ENCODE peak calls at places on chromosomes 16 and 17, in four cellular contexts. W is uterus, R is transverse colon, M is PC-3. J is an unnamed sample.
A peak's percentile ranks its signal among the peaks of the same experiment; 100 is the strongest.

GRCh38 chr17:7468814-7469438 is 10.5 kb downstream of the ZBTB4 start:
- DNase-seq in W (peak; percentile 32), R (no peak), M (no peak), J (no peak)

GRCh38 chr17:51739245-51739886 is 419.1 kb downstream of the CA10 start:
- DNase-seq in W (no peak), R (no peak), M (peak; percentile 28), J (no peak)

GRCh38 chr17:65102788-65103187 is 34.4 kb upstream of the RGS9 start:
- DNase-seq in W (no peak), R (no peak), M (peak; percentile 54), J (no peak)

GRCh38 chr17:48543854-48544355 is 1.0 kb downstream of the HOXB2 start:
- DNase-seq in W (no peak), R (no peak), M (no peak), J (no peak)

GRCh38 chr17:56939869-56940484 is 20.9 kb downstream of the COIL start:
- DNase-seq in W (no peak), R (no peak), M (peak; percentile 93), J (no peak)

GRCh38 chr17:35790826-35791225 is 4.6 kb downstream of the MMP28 start:
- DNase-seq in W (no peak), R (no peak), M (peak; percentile 37), J (peak; percentile 32)

GRCh38 chr17:58344791-58345157 is 7.2 kb downstream of the SUPT4H1 start:
- DNase-seq in W (no peak), R (no peak), M (no peak), J (no peak)

GRCh38 chr17:37516131-37516561 is 26.5 kb downstream of the DUSP14 start:
- DNase-seq in W (no peak), R (no peak), M (no peak), J (no peak)

GRCh38 chr17:82948081-82948511 is 108.3 kb upstream of the ZNF750 start:
- DNase-seq in W (peak; percentile 7), R (peak; percentile 6), M (no peak), J (peak; percentile 16)

GRCh38 chr17:82944990-82945389 is 105.2 kb upstream of the ZNF750 start:
- DNase-seq in W (no peak), R (no peak), M (no peak), J (no peak)

GRCh38 chr17:82947051-82947991 is 107.5 kb upstream of the ZNF750 start:
- DNase-seq in W (peak; percentile 6), R (no peak), M (no peak), J (peak; percentile 27)

GRCh38 chr17:82943751-82944150 is 103.9 kb upstream of the ZNF750 start:
- DNase-seq in W (no peak), R (no peak), M (no peak), J (no peak)

GRCh38 chr17:82946081-82946480 is 106.3 kb upstream of the ZNF750 start:
- DNase-seq in W (no peak), R (no peak), M (no peak), J (no peak)
- H3K9me3 ChIP-seq in W (no peaks in the 10 kb centered on the region), R (peaks cover 16% of the 10 kb centered on the region), M (no peaks in the 10 kb centered on the region), J (peaks cover 29% of the 10 kb centered on the region)

GRCh38 chr16:85402910-85403692 is 210.0 kb upstream of the GSE1 start:
- DNase-seq in W (peak; percentile 31), R (no peak), M (no peak), J (peak; percentile 5)
- TF ChIP-seq CTCF in W (no peak), R (no peak), M (no peak), J (no peak)

DNA sequence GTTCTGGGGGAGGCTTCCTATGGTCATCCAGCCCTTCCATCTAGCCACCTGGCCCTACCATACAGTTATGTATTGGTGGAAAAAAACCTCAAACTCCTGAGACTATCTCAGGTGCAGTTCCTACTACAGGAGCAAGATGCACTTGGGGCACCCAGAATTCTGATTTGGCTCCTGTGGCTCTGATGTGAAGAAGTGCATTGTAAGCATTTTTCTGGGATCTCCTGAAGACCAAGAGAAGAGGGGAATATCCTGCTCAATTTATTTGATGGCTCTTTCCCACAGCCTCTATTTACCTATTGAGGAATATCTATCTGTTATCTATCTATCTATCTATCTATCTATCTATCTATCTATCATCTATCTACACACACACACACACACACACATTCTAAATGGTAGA is 1981.5 kb downstream of the TP53TG3F start:
- DNase-seq in W (no peak), R (no peak), M (no peak), J (no peak)
- H3K9me3 ChIP-seq in W (no peaks in the 10 kb centered on the region), R (no peaks in the 10 kb centered on the region), M (peaks cover 15% of the 10 kb centered on the region), J (peaks cover 66% of the 10 kb centered on the region)

GRCh38 chr16:56824804-56825203 is 40.2 kb upstream of the SLC12A3 start:
- DNase-seq in W (no peak), R (no peak), M (no peak), J (no peak)

GRCh38 chr16:56825821-56826220 is 39.2 kb upstream of the SLC12A3 start:
- DNase-seq in W (no peak), R (no peak), M (no peak), J (no peak)

GRCh38 chr16:56822966-56823739 is 41.9 kb upstream of the SLC12A3 start:
- DNase-seq in W (no peak), R (no peak), M (no peak), J (no peak)

GRCh38 chr16:56828641-56829040 is 36.4 kb upstream of the SLC12A3 start:
- DNase-seq in W (no peak), R (no peak), M (no peak), J (no peak)

GRCh38 chr16:56824335-56824734 is 40.7 kb upstream of the SLC12A3 start:
- DNase-seq in W (no peak), R (peak; percentile 69), M (no peak), J (peak; percentile 58)
- TF ChIP-seq CTCF in W (no peak), R (no peak), M (no peak), J (no peak)

GRCh38 chr17:54021418-54021817 is 198.7 kb downstream of the KIF2B start:
- DNase-seq in W (no peak), R (no peak), M (no peak), J (no peak)
- H3K9me3 ChIP-seq in W (no peaks in the 10 kb centered on the region), R (no peaks in the 10 kb centered on the region), M (peaks cover 49% of the 10 kb centered on the region), J (peaks cover 22% of the 10 kb centered on the region)

DNA sequence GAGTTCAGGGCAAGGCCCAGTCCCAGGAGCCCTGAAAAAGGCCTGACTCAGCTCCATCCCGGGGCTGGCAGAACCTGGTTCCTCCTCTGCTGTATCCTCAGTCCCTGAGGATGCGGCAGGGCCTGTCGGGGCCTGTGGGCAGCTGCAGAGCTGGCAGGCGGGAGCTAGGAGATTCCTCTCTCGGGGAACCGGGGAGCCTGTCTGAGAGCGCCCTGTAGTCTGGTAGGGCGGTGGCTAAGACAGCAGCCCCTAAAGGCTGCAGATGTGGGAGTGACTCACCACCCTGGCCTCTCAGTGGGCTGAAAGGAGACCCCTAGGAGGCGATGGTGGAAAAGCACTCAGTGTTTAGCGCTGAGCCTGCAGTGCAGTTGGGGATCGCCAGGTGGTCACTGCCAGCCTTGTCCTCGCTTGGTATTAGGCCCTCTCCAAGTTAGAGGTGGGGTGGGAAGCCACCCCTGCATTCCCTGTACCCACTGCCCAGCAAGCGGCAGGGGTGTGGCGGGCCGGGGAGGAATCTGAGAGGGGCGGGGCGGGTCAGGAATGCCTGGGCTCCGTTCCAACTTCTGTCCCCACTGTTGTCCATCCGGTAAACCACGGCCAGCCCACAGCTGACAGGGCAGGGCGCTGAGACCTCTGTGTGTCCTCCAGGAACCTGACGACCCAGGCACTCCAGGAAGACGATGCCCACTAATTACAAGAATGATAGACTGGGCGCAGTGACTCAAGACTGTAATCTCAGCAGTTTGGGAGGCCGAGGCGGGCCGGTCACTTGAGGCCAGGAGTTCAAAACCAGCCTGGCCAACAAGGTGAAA is 29.5 kb upstream of the CDH1 start:
- DNase-seq in W (no peak), R (peak; percentile 87), M (peak; percentile 80), J (peak; percentile 86)
- TF ChIP-seq CTCF in W (no peak), R (no peak), M (peak; percentile 38), J (no peak)

GRCh38 chr16:10335681-10336080 is 50.2 kb upstream of the ATF7IP2 start:
- DNase-seq in W (no peak), R (no peak), M (no peak), J (no peak)

GRCh38 chr16:10343124-10343760 is 42.6 kb upstream of the ATF7IP2 start:
- DNase-seq in W (no peak), R (no peak), M (no peak), J (no peak)

GRCh38 chr16:10338426-10338825 is 47.4 kb upstream of the ATF7IP2 start:
- DNase-seq in W (no peak), R (no peak), M (no peak), J (no peak)

GRCh38 chr16:10345629-10346028 is 40.2 kb upstream of the ATF7IP2 start:
- DNase-seq in W (no peak), R (no peak), M (no peak), J (no peak)

DNA sequence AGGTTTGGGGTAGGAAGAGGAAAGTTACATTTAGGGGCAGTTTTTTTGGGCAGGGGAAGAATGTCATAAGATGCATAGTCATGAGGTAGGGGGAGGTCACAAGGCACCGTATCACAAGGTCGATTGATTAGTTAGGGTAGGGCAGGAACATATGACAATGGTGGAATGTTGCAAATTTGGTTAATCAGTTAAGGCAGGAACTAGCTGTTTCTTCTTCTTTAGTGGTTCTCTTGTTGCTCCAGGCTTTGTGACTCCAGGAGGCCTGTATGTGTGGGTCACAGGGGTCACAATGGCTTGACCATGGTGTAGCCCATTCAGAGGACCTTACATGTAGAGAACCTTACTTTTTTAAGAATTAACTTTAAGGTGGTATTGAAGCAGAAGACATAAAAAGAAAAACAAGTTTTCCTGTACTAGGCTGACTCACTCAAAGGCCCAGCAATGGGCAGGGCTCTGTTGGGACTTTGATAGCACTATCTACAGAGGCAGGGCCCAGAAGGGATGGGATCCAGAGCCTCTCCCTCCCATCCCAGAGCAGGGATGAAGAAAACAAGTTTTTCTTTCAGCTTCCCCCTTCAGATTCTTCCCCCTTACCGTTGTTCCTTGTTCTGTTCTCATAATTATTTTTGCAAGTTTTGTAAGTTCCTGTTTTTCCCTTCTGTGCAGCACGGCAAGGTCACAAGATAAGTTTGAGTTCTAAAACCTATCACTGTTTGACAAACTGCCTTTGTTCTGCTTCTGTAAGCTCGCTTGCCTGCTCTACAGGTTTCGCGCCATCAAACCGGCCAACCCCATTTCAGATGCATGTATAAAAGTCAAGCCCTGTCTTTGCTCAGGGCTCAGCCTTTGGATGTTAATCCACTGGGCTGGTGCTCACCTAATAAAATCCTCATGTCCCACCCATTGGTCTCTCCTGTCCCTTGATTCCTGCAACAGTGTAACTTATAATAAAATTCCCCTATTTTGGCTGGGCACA is 45.8 kb upstream of the ATF7IP2 start:
- DNase-seq in W (no peak), R (no peak), M (no peak), J (no peak)
- H3K9me3 ChIP-seq in W (no peaks in the 10 kb centered on the region), R (peaks cover 11% of the 10 kb centered on the region), M (no peaks in the 10 kb centered on the region), J (peaks cover 43% of the 10 kb centered on the region)